ENCODE peak calls at places on chromosomes 16 and 17, in six cellular contexts. N, O, B, V, C and G are unnamed samples. For H3K9me3, the result is how much of the 10 kb centered on the place peaks cover.

GRCh38 chr17:68782829-68783228 is 172.4 kb downstream of the ABCA8 start:
- DNase-seq in N (no peak), O (no peak), B (no peak), V (no peak), C (no peak), G (no peak)

GRCh38 chr16:84950906-84951305 is 60.4 kb downstream of the ZDHHC7 start:
- DNase-seq in N (no peak), O (no peak), B (no peak), V (no peak), C (no peak), G (no peak)

GRCh38 chr16:82034981-82035612 is at the start of gene HSD17B2:
- DNase-seq in N (no peak), O (no peak), B (no peak), V (no peak), C (no peak), G (no peak)

GRCh38 chr16:89599451-89599858 is 14.0 kb upstream of the DPEP1 start:
- DNase-seq in N (no peak), O (no peak), B (no peak), V (no peak), C (no peak), G (no peak)

GRCh38 chr16:30144017-30144416 is 21.0 kb upstream of the MAPK3 start:
- DNase-seq in N (no peak), O (no peak), B (no peak), V (no peak), C (no peak), G (no peak)

GRCh38 chr17:76599699-76600460 is 14.2 kb upstream of the ST6GALNAC2 start:
- DNase-seq in N (no peak), O (no peak), B (peak), V (no peak), C (no peak), G (no peak)

GRCh38 chr17:57203076-57203475 is 53.2 kb upstream of the MSI2 start:
- DNase-seq in N (no peak), O (no peak), B (no peak), V (no peak), C (no peak), G (no peak)

GRCh38 chr16:24993722-24994686 is 21.2 kb downstream of the ARHGAP17 start:
- DNase-seq in N (peak), O (no peak), B (no peak), V (no peak), C (no peak), G (no peak)

GRCh38 chr16:81505011-81505660 is 60.5 kb downstream of the CMIP start:
- DNase-seq in N (no peak), O (no peak), B (no peak), V (no peak), C (peak), G (no peak)

GRCh38 chr16:11836653-11837244 is 14.6 kb downstream of the RSL1D1 start:
- DNase-seq in N (no peak), O (no peak), B (no peak), V (no peak), C (no peak), G (no peak)

GRCh38 chr16:87002717-87003413 is 314.3 kb downstream of the C16orf95 start:
- DNase-seq in N (no peak), O (no peak), B (no peak), V (no peak), C (no peak), G (no peak)

GRCh38 chr16:720990-721764 is at the start of gene ANTKMT:
- DNase-seq in N (no peak), O (peak), B (peak), V (peak), C (no peak), G (no peak)

GRCh38 chr16:89742948-89743347 is 21.6 kb downstream of the ZNF276 start:
- DNase-seq in N (no peak), O (no peak), B (no peak), V (no peak), C (no peak), G (no peak)

GRCh38 chr17:81538651-81539570 is 10.7 kb downstream of the FSCN2 start:
- DNase-seq in N (no peak), O (no peak), B (no peak), V (no peak), C (no peak), G (no peak)

GRCh38 chr17:31687505-31688126 is 171.4 kb downstream of the COPRS start:
- DNase-seq in N (no peak), O (no peak), B (no peak), V (no peak), C (no peak), G (no peak)

GRCh38 chr16:78903237-78903636 is 697.3 kb downstream of the MAF start:
- DNase-seq in N (no peak), O (no peak), B (no peak), V (no peak), C (no peak), G (no peak)

GRCh38 chr17:34163681-34164080 is 91.4 kb upstream of the CCL2 start:
- DNase-seq in N (no peak), O (no peak), B (no peak), V (peak), C (no peak), G (no peak)

GRCh38 chr17:77235370-77236080 is 94.8 kb downstream of the SEC14L1 start:
- DNase-seq in N (no peak), O (no peak), B (no peak), V (no peak), C (no peak), G (no peak)

GRCh38 chr16:12458591-12459400 is 344.9 kb downstream of the CPPED1 start:
- DNase-seq in N (no peak), O (no peak), B (peak), V (no peak), C (no peak), G (no peak)

GRCh38 chr17:40551874-40552768 is 13.2 kb downstream of the CCR7 start:
- DNase-seq in N (peak), O (no peak), B (peak), V (no peak), C (no peak), G (no peak)

GRCh38 chr17:233473-233941 is 52.1 kb upstream of the DOC2B start:
- DNase-seq in N (no peak), O (no peak), B (peak), V (no peak), C (no peak), G (no peak)

GRCh38 chr16:76338472-76338871 is 61.3 kb downstream of the CNTNAP4 start:
- DNase-seq in N (no peak), O (no peak), B (no peak), V (no peak), C (no peak), G (no peak)

GRCh38 chr17:66904760-66905637 is 59.5 kb upstream of the CACNG4 start:
- DNase-seq in N (no peak), O (no peak), B (peak), V (no peak), C (no peak), G (no peak)

GRCh38 chr16:10519929-10520868 is 60.2 kb downstream of the EMP2 start:
- DNase-seq in N (no peak), O (no peak), B (no peak), V (no peak), C (no peak), G (no peak)

GRCh38 chr16:71537643-71538042 is 11.4 kb downstream of the CHST4 start:
- DNase-seq in N (no peak), O (peak), B (no peak), V (no peak), C (no peak), G (no peak)

GRCh38 chr17:58320163-58320558 is 8.4 kb downstream of the TSPOAP1 start:
- DNase-seq in N (no peak), O (no peak), B (peak), V (no peak), C (no peak), G (no peak)

GRCh38 chr16:82987767-82988166 is 361.0 kb downstream of the CDH13 start:
- DNase-seq in N (no peak), O (no peak), B (no peak), V (no peak), C (no peak), G (no peak)

GRCh38 chr17:66949501-66949900 is 15.0 kb upstream of the CACNG4 start:
- DNase-seq in N (no peak), O (no peak), B (peak), V (no peak), C (no peak), G (no peak)

GRCh38 chr16:15604460-15605390 is 38.2 kb downstream of the MARF1 start:
- DNase-seq in N (no peak), O (no peak), B (no peak), V (no peak), C (no peak), G (no peak)

GRCh38 chr17:52159159-52159809 is 770 bp upstream of the CA10 start:
- DNase-seq in N (no peak), O (no peak), B (no peak), V (no peak), C (no peak), G (no peak)

GRCh38 chr17:58364270-58364942 is 12.4 kb upstream of the SUPT4H1 start:
- DNase-seq in N (no peak), O (no peak), B (no peak), V (no peak), C (no peak), G (no peak)

GRCh38 chr16:56120447-56121155 is 70.7 kb upstream of the GNAO1 start:
- DNase-seq in N (no peak), O (no peak), B (no peak), V (no peak), C (no peak), G (no peak)

GRCh38 chr16:57204675-57205074 is 18.5 kb downstream of the RSPRY1 start:
- DNase-seq in N (no peak), O (no peak), B (no peak), V (no peak), C (no peak), G (no peak)

DNA sequence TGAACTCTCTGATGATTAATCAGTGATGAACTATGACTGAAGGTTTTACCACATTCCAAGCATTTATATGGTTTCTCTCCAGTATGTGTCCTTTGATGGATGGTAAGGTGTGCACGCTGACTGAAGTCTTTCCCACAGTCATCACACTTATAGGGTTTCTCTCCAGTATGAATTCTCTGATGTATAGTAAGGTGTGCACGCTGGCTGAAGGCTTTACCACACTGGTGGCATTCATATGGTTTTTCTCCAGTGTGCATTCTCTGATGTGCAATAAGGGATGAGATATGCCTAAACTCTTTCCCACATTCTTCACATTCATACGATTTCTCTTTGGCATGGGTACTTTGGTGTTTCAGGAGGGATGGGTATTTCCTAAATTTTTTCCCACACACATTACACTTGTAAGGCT is 16.4 kb downstream of the ZNF287 start:
- DNase-seq in N (no peak), O (no peak), B (no peak), V (no peak), C (no peak), G (no peak)
- H3K9me3 ChIP-seq in N (half or more), O (half or more), B (half or more), V (under half), C (half or more), G (half or more)

GRCh38 chr16:34050787-34051320 is 591.4 kb downstream of the TP53TG3F start:
- DNase-seq in N (no peak), O (no peak), B (no peak), V (no peak), C (no peak), G (no peak)
- H3K9me3 ChIP-seq in N (under half), O (under half), B (under half), V (under half), C (under half), G (under half)

GRCh38 chr17:43349142-43349541 is 49.7 kb upstream of the ARL4D start:
- DNase-seq in N (no peak), O (no peak), B (no peak), V (no peak), C (no peak), G (no peak)
- H3K9me3 ChIP-seq in N (under half), O (under half), B (under half), V (under half), C (under half), G (under half)

GRCh38 chr16:35642322-35642835 is 2183.0 kb downstream of the TP53TG3F start:
- DNase-seq in N (no peak), O (no peak), B (no peak), V (no peak), C (no peak), G (no peak)

GRCh38 chr16:35637683-35638082 is 2178.3 kb downstream of the TP53TG3F start:
- DNase-seq in N (no peak), O (no peak), B (no peak), V (no peak), C (no peak), G (no peak)

GRCh38 chr16:35636831-35637230 is 2177.4 kb downstream of the TP53TG3F start:
- DNase-seq in N (no peak), O (no peak), B (no peak), V (no peak), C (no peak), G (no peak)

GRCh38 chr16:35639233-35640205 is 2180.1 kb downstream of the TP53TG3F start:
- DNase-seq in N (no peak), O (no peak), B (no peak), V (no peak), C (no peak), G (no peak)
- H3K9me3 ChIP-seq in N (under half), O (under half), B (under half), V (half or more), C (under half), G (under half)

DNA sequence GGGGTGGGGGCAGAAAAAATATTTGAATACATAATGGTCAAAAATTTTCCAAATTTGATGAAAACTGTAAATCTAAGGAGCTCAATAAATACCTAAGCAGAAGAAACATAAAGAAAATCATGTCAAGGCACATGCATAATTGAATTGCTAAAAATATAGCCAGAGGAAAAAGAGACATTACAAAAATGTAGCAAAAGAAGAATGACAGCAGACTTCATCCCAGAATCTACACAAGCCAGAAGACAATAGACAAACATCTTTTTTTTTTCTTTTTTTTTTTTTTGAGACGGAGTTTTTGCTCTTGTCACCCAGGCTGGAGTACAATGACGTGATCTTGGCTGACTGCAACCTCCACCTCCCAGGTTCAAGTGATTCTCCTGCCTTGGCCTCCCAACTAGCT is 62.0 kb upstream of the ATP2A3 start:
- DNase-seq in N (no peak), O (no peak), B (no peak), V (no peak), C (no peak), G (no peak)
- H3K9me3 ChIP-seq in N (under half), O (under half), B (under half), V (under half), C (under half), G (half or more)

GRCh38 chr16:68563631-68564366 is 24.7 kb downstream of the ZFP90 start:
- DNase-seq in N (no peak), O (no peak), B (no peak), V (no peak), C (no peak), G (no peak)
- H3K9me3 ChIP-seq in N (half or more), O (half or more), B (half or more), V (half or more), C (half or more), G (half or more)

GRCh38 chr17:28796062-28796461 is 46.5 kb downstream of the FAM222B start:
- DNase-seq in N (no peak), O (no peak), B (no peak), V (no peak), C (no peak), G (no peak)
- H3K9me3 ChIP-seq in N (under half), O (under half), B (under half), V (under half), C (under half), G (under half)

GRCh38 chr16:31678649-31679325 is 151.1 kb downstream of the AHSP start:
- DNase-seq in N (no peak), O (no peak), B (no peak), V (no peak), C (no peak), G (no peak)

GRCh38 chr16:31676731-31677130 is 149.0 kb downstream of the AHSP start:
- DNase-seq in N (no peak), O (no peak), B (no peak), V (no peak), C (no peak), G (no peak)

GRCh38 chr16:31674686-31675085 is 147.0 kb downstream of the AHSP start:
- DNase-seq in N (no peak), O (no peak), B (no peak), V (no peak), C (no peak), G (no peak)
- H3K9me3 ChIP-seq in N (under half), O (under half), B (under half), V (under half), C (under half), G (under half)

GRCh38 chr17:70053241-70054234 is 21.5 kb upstream of the KCNJ16 start:
- DNase-seq in N (no peak), O (no peak), B (no peak), V (no peak), C (no peak), G (no peak)
- H3K9me3 ChIP-seq in N (under half), O (under half), B (under half), V (under half), C (under half), G (under half)